ENCODE peak calls at places on chromosomes 3 and 15, in four cellular contexts. One of them, this sample, is unnamed. For H3K36me3, the result is how much of the 10 kb centered on the place peaks cover.

GRCh38 chr3:17398959-17399551 is 343.4 kb downstream of the TBC1D5 start:
- DNase-seq in H1: no peak
- DNase-seq in CD4-positive, alpha-beta memory T cell: no peak
- DNase-seq in pancreas: no peak
- DNase-seq in this sample: no peak

GRCh38 chr15:39192376-39192775 is 388.5 kb upstream of the THBS1 start:
- DNase-seq in H1: no peak
- DNase-seq in CD4-positive, alpha-beta memory T cell: no peak
- DNase-seq in pancreas: no peak
- DNase-seq in this sample: no peak

GRCh38 chr3:142418926-142419592 is 28.8 kb downstream of the XRN1 start:
- DNase-seq in pancreas: no peak
- DNase-seq in H1: no peak
- DNase-seq in CD4-positive, alpha-beta memory T cell: no peak
- DNase-seq in this sample: no peak

GRCh38 chr3:76024640-76025039 is 239.3 kb upstream of the ZNF717 start:
- DNase-seq in pancreas: no peak
- DNase-seq in CD4-positive, alpha-beta memory T cell: no peak
- DNase-seq in H1: no peak
- DNase-seq in this sample: no peak

GRCh38 chr15:57923750-57924149 is 141.8 kb downstream of the ALDH1A2 start:
- DNase-seq in H1: no peak
- DNase-seq in CD4-positive, alpha-beta memory T cell: no peak
- DNase-seq in pancreas: no peak
- DNase-seq in this sample: no peak

GRCh38 chr3:187464682-187465081 is 96.5 kb downstream of the RTP4 start:
- DNase-seq in pancreas: no peak
- DNase-seq in CD4-positive, alpha-beta memory T cell: no peak
- DNase-seq in H1: no peak
- DNase-seq in this sample: no peak

GRCh38 chr3:87052499-87053260 is 61.7 kb upstream of the VGLL3 start:
- DNase-seq in pancreas: peak
- DNase-seq in CD4-positive, alpha-beta memory T cell: no peak
- DNase-seq in H1: peak
- DNase-seq in this sample: no peak

GRCh38 chr3:170274641-170275040 is 52.4 kb downstream of the PRKCI start:
- DNase-seq in H1: no peak
- DNase-seq in pancreas: no peak
- DNase-seq in CD4-positive, alpha-beta memory T cell: no peak
- DNase-seq in this sample: no peak

GRCh38 chr15:99956022-99956775 is 223.0 kb upstream of the LYSMD4 start:
- DNase-seq in pancreas: no peak
- DNase-seq in H1: no peak
- DNase-seq in CD4-positive, alpha-beta memory T cell: no peak
- DNase-seq in this sample: no peak

GRCh38 chr3:45950686-45951600 is 7.7 kb downstream of the CXCR6 start:
- DNase-seq in pancreas: no peak
- DNase-seq in H1: no peak
- DNase-seq in CD4-positive, alpha-beta memory T cell: peak
- DNase-seq in this sample: peak
- H3K36me3 ChIP-seq in pancreas: half or more
- H3K36me3 ChIP-seq in H1: half or more
- H3K36me3 ChIP-seq in CD4-positive, alpha-beta memory T cell: half or more
- H3K36me3 ChIP-seq in this sample: half or more

GRCh38 chr15:66715181-66715624 is 13.2 kb downstream of the SMAD6 start:
- DNase-seq in H1: no peak
- DNase-seq in CD4-positive, alpha-beta memory T cell: no peak
- DNase-seq in pancreas: no peak
- DNase-seq in this sample: no peak
- H3K27ac ChIP-seq in H1: no peak
- H3K27ac ChIP-seq in CD4-positive, alpha-beta memory T cell: no peak
- H3K27ac ChIP-seq in pancreas: no peak
- H3K27ac ChIP-seq in this sample: no peak

DNA sequence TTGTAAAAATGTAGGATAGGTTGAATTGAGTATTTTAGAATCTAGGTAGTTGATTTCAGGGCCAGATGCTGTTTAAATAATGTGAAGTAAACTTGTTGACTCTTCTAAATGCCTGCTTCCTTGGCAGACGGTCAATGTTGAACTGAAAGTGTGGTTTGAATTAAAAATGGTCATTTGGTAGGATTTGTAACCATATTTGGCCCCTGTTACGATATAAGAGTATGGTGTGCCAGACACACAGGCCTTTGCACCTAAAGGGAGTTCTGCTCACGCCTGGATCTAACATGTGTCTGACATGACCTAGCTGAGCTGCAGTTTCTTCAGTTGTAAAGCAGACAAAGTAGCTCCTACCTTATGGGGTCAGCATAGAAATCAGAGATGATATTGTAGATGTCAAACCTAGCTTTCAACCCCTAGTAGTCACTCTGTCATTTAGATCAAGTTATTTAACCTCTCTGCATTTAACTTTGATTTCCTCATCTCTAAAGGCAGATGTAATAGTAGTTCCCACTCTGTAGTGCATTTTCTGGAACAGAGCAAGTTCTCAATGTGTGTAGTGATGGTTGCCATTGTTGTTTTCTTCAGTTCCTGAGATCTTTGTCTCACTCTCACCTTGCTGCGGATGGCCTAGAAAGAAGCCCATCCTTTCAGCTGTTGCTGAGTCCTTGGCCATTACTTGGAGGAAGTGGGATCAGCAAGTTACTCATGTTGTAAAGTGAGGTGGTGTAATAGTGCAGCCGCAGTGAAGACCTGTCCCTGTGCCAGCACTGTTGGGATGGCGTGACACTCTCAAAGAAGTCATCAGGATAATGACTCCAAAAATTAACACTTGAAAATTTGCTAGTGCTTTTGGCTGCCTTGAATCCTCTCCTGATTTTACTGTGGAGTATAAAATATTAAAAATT is 90.2 kb downstream of the GHSR start:
- DNase-seq in H1: no peak
- DNase-seq in pancreas: no peak
- DNase-seq in CD4-positive, alpha-beta memory T cell: no peak
- DNase-seq in this sample: no peak
- H3K36me3 ChIP-seq in H1: under half
- H3K36me3 ChIP-seq in pancreas: under half
- H3K36me3 ChIP-seq in CD4-positive, alpha-beta memory T cell: under half
- H3K36me3 ChIP-seq in this sample: under half

GRCh38 chr3:48707157-48707556 is 9.9 kb downstream of the IP6K2 start:
- DNase-seq in H1: no peak
- DNase-seq in pancreas: no peak
- DNase-seq in CD4-positive, alpha-beta memory T cell: no peak
- DNase-seq in this sample: no peak
- H3K27ac ChIP-seq in H1: no peak
- H3K27ac ChIP-seq in pancreas: no peak
- H3K27ac ChIP-seq in CD4-positive, alpha-beta memory T cell: no peak
- H3K27ac ChIP-seq in this sample: no peak

GRCh38 chr3:45345849-45346535 is 42.4 kb upstream of the LARS2 start:
- DNase-seq in CD4-positive, alpha-beta memory T cell: no peak
- DNase-seq in H1: no peak
- DNase-seq in pancreas: no peak
- DNase-seq in this sample: no peak
- H3K36me3 ChIP-seq in CD4-positive, alpha-beta memory T cell: under half
- H3K36me3 ChIP-seq in H1: under half
- H3K36me3 ChIP-seq in pancreas: under half
- H3K36me3 ChIP-seq in this sample: under half

GRCh38 chr3:48469046-48469915 is 22.7 kb downstream of the ATRIP start:
- DNase-seq in CD4-positive, alpha-beta memory T cell: no peak
- DNase-seq in H1: no peak
- DNase-seq in pancreas: peak
- DNase-seq in this sample: no peak
- H3K27ac ChIP-seq in CD4-positive, alpha-beta memory T cell: no peak
- H3K27ac ChIP-seq in H1: peak
- H3K27ac ChIP-seq in pancreas: no peak
- H3K27ac ChIP-seq in this sample: peak

This sample was measured in CD4-positive, CD25-positive, alpha-beta regulatory T cell.